ENCODE peak calls at places on chromosomes 7 and 10, in four cellular contexts. Y is transverse colon, J is A549, I is neuronal stem cell. E is an unnamed sample.
A peak's percentile ranks its signal among the peaks of the same experiment; 100 is the strongest.

GRCh38 chr7:66146701-66147100 is 32.1 kb downstream of the CRCP start:
- DNase-seq in Y (no peak), J (no peak), I (no peak), E (no peak)

GRCh38 chr7:157004050-157004838 is 6.2 kb downstream of the MNX1 start:
- DNase-seq in Y (no peak), J (no peak), I (no peak), E (no peak)

GRCh38 chr7:40369641-40370277 is 235.0 kb downstream of the SUGCT start:
- DNase-seq in Y (no peak), J (no peak), I (no peak), E (no peak)

GRCh38 chr10:127912607-127913367 is 5.9 kb downstream of the PTPRE start:
- DNase-seq in Y (no peak), J (no peak), I (no peak), E (no peak)

GRCh38 chr10:114401195-114401741 is 3.0 kb downstream of the AFAP1L2 start:
- DNase-seq in Y (peak; percentile 61), J (no peak), I (no peak), E (no peak)

GRCh38 chr10:62636825-62637248 is 167.7 kb upstream of the ADO start:
- DNase-seq in Y (no peak), J (no peak), I (no peak), E (no peak)

GRCh38 chr10:3784510-3785250 is at the start of gene KLF6:
- DNase-seq in Y (peak; percentile 40), J (peak; percentile 35), I (no peak), E (no peak)

GRCh38 chr7:142516038-142516501 is 233.2 kb upstream of the PRSS1 start:
- DNase-seq in Y (peak; percentile 45), J (peak; percentile 71), I (peak; percentile 54), E (peak; percentile 83)

GRCh38 chr7:116277070-116277469 is 66.7 kb downstream of the TES start:
- DNase-seq in Y (no peak), J (no peak), I (no peak), E (no peak)

GRCh38 chr7:142797342-142797798 is 26.6 kb downstream of the PRSS2 start:
- DNase-seq in Y (no peak), J (no peak), I (no peak), E (peak; percentile 25)

GRCh38 chr7:2109251-2109935 is 123.4 kb downstream of the MAD1L1 start:
- DNase-seq in Y (no peak), J (no peak), I (no peak), E (no peak)

GRCh38 chr10:125124907-125125306 is 35.5 kb downstream of the CTBP2 start:
- DNase-seq in Y (no peak), J (no peak), I (no peak), E (peak; percentile 72)

GRCh38 chr10:132113766-132114365 is 48.1 kb downstream of the JAKMIP3 start:
- DNase-seq in Y (no peak), J (no peak), I (no peak), E (no peak)

GRCh38 chr10:86357041-86357440 is 9.6 kb downstream of the GRID1 start:
- DNase-seq in Y (no peak), J (no peak), I (no peak), E (no peak)

GRCh38 chr10:32376780-32377179 is 29.8 kb upstream of the EPC1 start:
- DNase-seq in Y (no peak), J (no peak), I (no peak), E (no peak)

GRCh38 chr10:76382381-76382851 is 951.0 kb downstream of the LRMDA start:
- DNase-seq in Y (no peak), J (no peak), I (no peak), E (no peak)

GRCh38 chr10:80855348-80855971 is 317.8 kb downstream of the SH2D4B start:
- DNase-seq in Y (no peak), J (peak; percentile 7), I (peak; percentile 49), E (no peak)

GRCh38 chr10:118754132-118754555 is 626 bp downstream of the CACUL1 start:
- DNase-seq in Y (peak; percentile 34), J (no peak), I (peak; percentile 53), E (peak; percentile 29)

GRCh38 chr7:90958669-90959068 is 305.6 kb upstream of the FZD1 start:
- DNase-seq in Y (no peak), J (no peak), I (no peak), E (no peak)

GRCh38 chr10:89846276-89846630 is 144.9 kb downstream of the KIF20B start:
- DNase-seq in Y (no peak), J (no peak), I (no peak), E (peak; percentile 12)

GRCh38 chr7:157801109-157801508 is 464.3 kb downstream of the DNAJB6 start:
- DNase-seq in Y (no peak), J (no peak), I (no peak), E (no peak)

GRCh38 chr10:128853537-128853936 is 613.5 kb upstream of the MGMT start:
- DNase-seq in Y (no peak), J (no peak), I (no peak), E (no peak)

GRCh38 chr7:92528958-92529264 is 316 bp downstream of the RBM48 start:
- DNase-seq in Y (no peak), J (no peak), I (no peak), E (no peak)

GRCh38 chr7:131011437-131011752 is 277.4 kb upstream of the KLF14 start:
- DNase-seq in Y (no peak), J (no peak), I (no peak), E (no peak)

GRCh38 chr10:73879296-73880173 is 5.2 kb upstream of the CAMK2G start:
- DNase-seq in Y (peak; percentile 93), J (peak; percentile 89), I (peak; percentile 73), E (peak; percentile 90)

GRCh38 chr7:22338411-22338810 is 18.5 kb downstream of the RAPGEF5 start:
- DNase-seq in Y (no peak), J (no peak), I (no peak), E (no peak)

GRCh38 chr7:134637934-134638719 is 8.5 kb upstream of the BPGM start:
- DNase-seq in Y (no peak), J (no peak), I (no peak), E (no peak)

GRCh38 chr7:101362334-101363195 is at the start of gene COL26A1:
- DNase-seq in Y (peak; percentile 12), J (peak; percentile 56), I (peak; percentile 44), E (no peak)

GRCh38 chr7:142853739-142854504 is 954 bp upstream of the EPHB6 start:
- DNase-seq in Y (peak; percentile 70), J (peak; percentile 63), I (peak; percentile 71), E (peak; percentile 68)

GRCh38 chr10:92699518-92700272 is 9.9 kb downstream of the HHEX start:
- DNase-seq in Y (peak; percentile 30), J (peak; percentile 71), I (peak; percentile 6), E (no peak)

GRCh38 chr7:151231080-151231479 is 1.2 kb upstream of the CHPF2 start:
- DNase-seq in Y (no peak), J (no peak), I (no peak), E (no peak)

GRCh38 chr10:81575007-81575406 is 300.0 kb upstream of the NRG3 start:
- DNase-seq in Y (no peak), J (no peak), I (no peak), E (no peak)

GRCh38 chr10:122559228-122559627 is 1.3 kb upstream of the DMBT1 start:
- DNase-seq in Y (no peak), J (no peak), I (no peak), E (no peak)

GRCh38 chr10:66283064-66283463 is 642.8 kb upstream of the LRRTM3 start:
- DNase-seq in Y (no peak), J (no peak), I (no peak), E (no peak)

GRCh38 chr10:33799944-33800323 is 465.5 kb upstream of the NRP1 start:
- DNase-seq in Y (no peak), J (no peak), I (no peak), E (no peak)

GRCh38 chr10:44865289-44865671 is 45.9 kb upstream of the TMEM72 start:
- DNase-seq in Y (no peak), J (no peak), I (no peak), E (no peak)

GRCh38 chr7:142866361-142867096 is 11.7 kb downstream of the EPHB6 start:
- DNase-seq in Y (peak; percentile 41), J (peak; percentile 32), I (peak; percentile 11), E (peak; percentile 61)

GRCh38 chr7:25359471-25360059 is 131.3 kb upstream of the NPVF start:
- DNase-seq in Y (no peak), J (peak; percentile 4), I (no peak), E (peak; percentile 7)

GRCh38 chr7:18873674-18874341 is 243.6 kb downstream of the TWIST1 start:
- DNase-seq in Y (no peak), J (no peak), I (peak; percentile 6), E (no peak)

GRCh38 chr7:69892790-69893189 is 294.5 kb downstream of the AUTS2 start:
- DNase-seq in Y (no peak), J (no peak), I (no peak), E (no peak)

GRCh38 chr7:69893915-69894314 is 295.6 kb downstream of the AUTS2 start:
- DNase-seq in Y (no peak), J (peak; percentile 13), I (no peak), E (no peak)

GRCh38 chr7:69890081-69890369 is 291.8 kb downstream of the AUTS2 start:
- DNase-seq in Y (no peak), J (no peak), I (no peak), E (no peak)

GRCh38 chr7:69889338-69890080 is 291.2 kb downstream of the AUTS2 start:
- DNase-seq in Y (no peak), J (no peak), I (no peak), E (no peak)
- H3K4me3 ChIP-seq in Y (no peak overlapping the region), J (no peak overlapping the region), I (no peak overlapping the region), E (no peak overlapping the region)

GRCh38 chr7:53246974-53247373 is 211.5 kb downstream of the POM121L12 start:
- DNase-seq in Y (no peak), J (no peak), I (no peak), E (no peak)
- H3K9me3 ChIP-seq in Y (no peaks in the 10 kb centered on the region), J (no peaks in the 10 kb centered on the region), I (no peaks in the 10 kb centered on the region), E (peaks cover 2% of the 10 kb centered on the region)

GRCh38 chr7:218316-218715 is 25.9 kb downstream of the FAM20C start:
- DNase-seq in Y (no peak), J (no peak), I (no peak), E (no peak)

GRCh38 chr7:219581-220150 is 27.3 kb downstream of the FAM20C start:
- DNase-seq in Y (no peak), J (no peak), I (no peak), E (no peak)

GRCh38 chr7:221996-222715 is 29.8 kb downstream of the FAM20C start:
- DNase-seq in Y (no peak), J (no peak), I (no peak), E (no peak)

GRCh38 chr7:218896-219580 is 26.7 kb downstream of the FAM20C start:
- DNase-seq in Y (no peak), J (no peak), I (no peak), E (no peak)

DNA sequence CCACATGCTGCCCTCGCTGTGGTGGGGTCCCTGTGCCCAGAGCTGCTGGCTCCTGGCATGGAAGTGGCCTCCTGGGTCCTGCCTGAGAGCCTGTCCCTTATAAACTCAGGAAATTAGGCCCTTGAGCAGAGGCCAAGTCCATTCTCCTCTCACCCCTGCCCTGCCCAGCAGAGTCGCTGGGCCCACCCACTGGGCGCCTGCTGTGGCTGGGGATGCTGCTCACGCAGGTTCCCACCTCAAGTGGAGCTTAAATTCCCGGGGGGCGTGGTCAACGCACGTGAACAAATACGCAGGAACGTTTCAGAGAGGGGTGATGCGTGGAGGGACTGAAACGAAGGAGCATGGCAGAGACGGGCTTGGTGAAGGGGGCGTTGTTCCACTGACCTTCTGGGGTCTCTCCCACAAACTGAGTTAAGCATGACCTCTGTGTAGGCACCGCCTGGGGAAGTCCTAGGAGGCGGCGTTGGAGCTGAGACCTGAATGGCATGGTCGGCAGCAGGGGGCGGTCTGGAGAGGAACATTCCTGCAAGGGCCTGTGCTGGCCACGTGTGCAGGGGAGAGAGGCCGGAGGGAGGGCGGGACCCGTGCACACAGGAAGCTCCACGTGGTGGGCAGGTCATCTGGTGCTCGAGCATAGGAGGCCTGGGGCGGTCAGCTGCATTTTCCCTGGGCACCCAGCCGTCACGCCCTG is 27.9 kb downstream of the FAM20C start:
- DNase-seq in Y (no peak), J (peak; percentile 44), I (no peak), E (no peak)
- H3K27ac ChIP-seq in Y (no peak overlapping the region), J (peak overlapping the region; percentile 56), I (no peak overlapping the region), E (no peak overlapping the region)

GRCh38 chr10:96588601-96589419 is 2.0 kb upstream of the TM9SF3 start:
- DNase-seq in Y (no peak), J (no peak), I (no peak), E (peak; percentile 65)
- H3K4me3 ChIP-seq in Y (no peak overlapping the region), J (no peak overlapping the region), I (no peak overlapping the region), E (no peak overlapping the region)